ENCODE peak calls at places on chromosomes 5 and 9, in five cellular contexts. One of them, this sample, is unnamed.

GRCh38 chr5:119631660-119632059 is 2.3 kb downstream of the FAM170A start:
- DNase-seq in MM.1S: no peak
- DNase-seq in stomach: no peak
- DNase-seq in sigmoid colon: no peak
- DNase-seq in pancreas: no peak
- DNase-seq in this sample: no peak

GRCh38 chr5:153543288-153543687 is 52.8 kb downstream of the GRIA1 start:
- DNase-seq in MM.1S: peak
- DNase-seq in stomach: no peak
- DNase-seq in sigmoid colon: no peak
- DNase-seq in pancreas: no peak
- DNase-seq in this sample: no peak

GRCh38 chr5:58314356-58315045 is 145.4 kb downstream of the PLK2 start:
- DNase-seq in MM.1S: no peak
- DNase-seq in stomach: no peak
- DNase-seq in sigmoid colon: no peak
- DNase-seq in pancreas: no peak
- DNase-seq in this sample: no peak

GRCh38 chr9:108615152-108615551 is 240.6 kb downstream of the ACTL7B start:
- DNase-seq in MM.1S: no peak
- DNase-seq in stomach: no peak
- DNase-seq in sigmoid colon: no peak
- DNase-seq in pancreas: no peak
- DNase-seq in this sample: no peak

GRCh38 chr5:135887881-135888614 is 7.6 kb downstream of the IL9 start:
- DNase-seq in MM.1S: no peak
- DNase-seq in stomach: no peak
- DNase-seq in sigmoid colon: no peak
- DNase-seq in pancreas: no peak
- DNase-seq in this sample: no peak

GRCh38 chr9:98159301-98159700 is 33.1 kb downstream of the CORO2A start:
- DNase-seq in MM.1S: no peak
- DNase-seq in stomach: no peak
- DNase-seq in sigmoid colon: peak
- DNase-seq in pancreas: no peak
- DNase-seq in this sample: no peak

GRCh38 chr5:34653708-34654107 is 2.4 kb upstream of the RAI14 start:
- DNase-seq in MM.1S: no peak
- DNase-seq in stomach: no peak
- DNase-seq in sigmoid colon: no peak
- DNase-seq in pancreas: no peak
- DNase-seq in this sample: no peak

GRCh38 chr5:129905467-129906176 is 1.4 kb downstream of the CHSY3 start:
- DNase-seq in MM.1S: no peak
- DNase-seq in stomach: no peak
- DNase-seq in sigmoid colon: peak
- DNase-seq in pancreas: no peak
- DNase-seq in this sample: peak

GRCh38 chr9:137236238-137236935 is 4.7 kb upstream of the TUBB4B start:
- DNase-seq in MM.1S: peak
- DNase-seq in stomach: peak
- DNase-seq in sigmoid colon: peak
- DNase-seq in pancreas: peak
- DNase-seq in this sample: peak

GRCh38 chr9:15352301-15352700 is 45.3 kb upstream of the TTC39B start:
- DNase-seq in MM.1S: no peak
- DNase-seq in stomach: no peak
- DNase-seq in sigmoid colon: no peak
- DNase-seq in pancreas: no peak
- DNase-seq in this sample: no peak

GRCh38 chr5:127111112-127111511 is 37.8 kb upstream of the C5orf63 start:
- DNase-seq in MM.1S: no peak
- DNase-seq in stomach: no peak
- DNase-seq in sigmoid colon: no peak
- DNase-seq in pancreas: no peak
- DNase-seq in this sample: no peak

GRCh38 chr9:124553738-124554137 is 46.5 kb upstream of the NR5A1 start:
- DNase-seq in MM.1S: no peak
- DNase-seq in stomach: no peak
- DNase-seq in sigmoid colon: no peak
- DNase-seq in pancreas: no peak
- DNase-seq in this sample: no peak

GRCh38 chr5:172065431-172066065 is 59.1 kb upstream of the FBXW11 start:
- DNase-seq in MM.1S: no peak
- DNase-seq in stomach: no peak
- DNase-seq in sigmoid colon: no peak
- DNase-seq in pancreas: no peak
- DNase-seq in this sample: no peak

GRCh38 chr5:177049285-177049684 is 26.8 kb downstream of the ZNF346 start:
- DNase-seq in MM.1S: no peak
- DNase-seq in stomach: no peak
- DNase-seq in sigmoid colon: no peak
- DNase-seq in pancreas: no peak
- DNase-seq in this sample: no peak

GRCh38 chr9:97627624-97628023 is 5.5 kb downstream of the TSTD2 start:
- DNase-seq in MM.1S: peak
- DNase-seq in stomach: no peak
- DNase-seq in sigmoid colon: no peak
- DNase-seq in pancreas: no peak
- DNase-seq in this sample: no peak

GRCh38 chr9:121852646-121853616 is 201.5 kb downstream of the DAB2IP start:
- DNase-seq in MM.1S: no peak
- DNase-seq in stomach: no peak
- DNase-seq in sigmoid colon: peak
- DNase-seq in pancreas: no peak
- DNase-seq in this sample: no peak

GRCh38 chr5:148939676-148940075 is 113.3 kb downstream of the ADRB2 start:
- DNase-seq in MM.1S: no peak
- DNase-seq in stomach: no peak
- DNase-seq in sigmoid colon: no peak
- DNase-seq in pancreas: no peak
- DNase-seq in this sample: no peak

GRCh38 chr5:127699416-127699815 is 3.8 kb upstream of the CCDC192 start:
- DNase-seq in MM.1S: no peak
- DNase-seq in stomach: no peak
- DNase-seq in sigmoid colon: no peak
- DNase-seq in pancreas: no peak
- DNase-seq in this sample: no peak

GRCh38 chr5:119554597-119554996 is 74.8 kb upstream of the FAM170A start:
- DNase-seq in MM.1S: no peak
- DNase-seq in stomach: no peak
- DNase-seq in sigmoid colon: no peak
- DNase-seq in pancreas: no peak
- DNase-seq in this sample: no peak

GRCh38 chr9:120405860-120406259 is 174.1 kb downstream of the CDK5RAP2 start:
- DNase-seq in MM.1S: no peak
- DNase-seq in stomach: no peak
- DNase-seq in sigmoid colon: no peak
- DNase-seq in pancreas: no peak
- DNase-seq in this sample: no peak

GRCh38 chr9:120399940-120400339 is 180.0 kb downstream of the CDK5RAP2 start:
- DNase-seq in MM.1S: no peak
- DNase-seq in stomach: no peak
- DNase-seq in sigmoid colon: no peak
- DNase-seq in pancreas: no peak
- DNase-seq in this sample: no peak

GRCh38 chr9:120405134-120405533 is 174.8 kb downstream of the CDK5RAP2 start:
- DNase-seq in MM.1S: no peak
- DNase-seq in stomach: no peak
- DNase-seq in sigmoid colon: no peak
- DNase-seq in pancreas: no peak
- DNase-seq in this sample: no peak

GRCh38 chr9:120402741-120403542 is 177.0 kb downstream of the CDK5RAP2 start:
- DNase-seq in MM.1S: no peak
- DNase-seq in stomach: no peak
- DNase-seq in sigmoid colon: peak
- DNase-seq in pancreas: no peak
- DNase-seq in this sample: no peak

DNA sequence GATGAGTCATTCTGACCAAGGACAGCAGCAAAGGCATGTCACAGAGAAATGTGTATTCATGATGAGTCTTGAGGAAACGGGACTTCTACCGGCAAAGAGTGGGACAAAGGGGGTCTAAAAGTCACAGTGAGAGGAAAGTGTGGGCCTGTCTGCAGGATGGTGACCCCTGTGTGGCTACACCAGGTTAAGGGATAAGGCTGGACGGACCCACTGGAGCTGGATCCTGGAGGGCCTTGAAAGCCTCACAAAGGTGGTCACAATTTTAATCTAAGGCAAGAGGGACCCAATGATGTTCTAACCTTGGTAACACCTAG is 176.5 kb downstream of the CDK5RAP2 start:
- DNase-seq in MM.1S: no peak
- DNase-seq in stomach: no peak
- DNase-seq in sigmoid colon: peak
- DNase-seq in pancreas: no peak
- DNase-seq in this sample: no peak
- H3K27ac ChIP-seq in MM.1S: no peak
- H3K27ac ChIP-seq in stomach: no peak
- H3K27ac ChIP-seq in sigmoid colon: no peak
- H3K27ac ChIP-seq in pancreas: no peak
- H3K27ac ChIP-seq in this sample: peak

GRCh38 chr5:141716009-141716408 is 34.0 kb upstream of the ARAP3 start:
- DNase-seq in MM.1S: no peak
- DNase-seq in stomach: no peak
- DNase-seq in sigmoid colon: no peak
- DNase-seq in pancreas: no peak
- DNase-seq in this sample: no peak
- H3K27ac ChIP-seq in MM.1S: no peak
- H3K27ac ChIP-seq in stomach: no peak
- H3K27ac ChIP-seq in sigmoid colon: no peak
- H3K27ac ChIP-seq in pancreas: no peak
- H3K27ac ChIP-seq in this sample: no peak

GRCh38 chr9:694499-695154 is 146.9 kb upstream of the DMRT1 start:
- DNase-seq in MM.1S: no peak
- DNase-seq in stomach: no peak
- DNase-seq in sigmoid colon: no peak
- DNase-seq in pancreas: no peak
- DNase-seq in this sample: no peak
- H3K27ac ChIP-seq in MM.1S: no peak
- H3K27ac ChIP-seq in stomach: peak
- H3K27ac ChIP-seq in sigmoid colon: peak
- H3K27ac ChIP-seq in pancreas: peak
- H3K27ac ChIP-seq in this sample: peak

DNA sequence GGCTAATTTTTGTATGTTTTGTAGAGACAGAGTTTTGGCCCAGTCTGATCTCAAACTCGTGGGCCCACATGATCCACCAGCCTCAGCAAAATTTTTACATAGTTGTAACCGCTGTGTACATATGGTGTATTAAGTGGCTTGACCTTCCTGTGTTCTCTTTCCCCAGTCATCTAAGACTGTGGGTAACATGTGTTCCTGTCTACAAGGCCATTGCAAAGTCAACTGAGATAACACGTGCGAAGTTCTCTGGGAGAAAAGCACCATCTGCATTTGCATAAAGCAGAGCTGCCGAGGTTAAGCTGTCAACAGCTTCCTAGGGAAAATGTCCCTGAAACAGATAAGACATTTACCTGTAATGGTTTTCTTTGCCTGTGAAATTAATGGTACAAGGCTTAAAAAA is 273.7 kb downstream of the FANCC start:
- DNase-seq in MM.1S: no peak
- DNase-seq in stomach: no peak
- DNase-seq in sigmoid colon: no peak
- DNase-seq in pancreas: no peak
- DNase-seq in this sample: no peak
- H3K27ac ChIP-seq in MM.1S: no peak
- H3K27ac ChIP-seq in stomach: peak
- H3K27ac ChIP-seq in sigmoid colon: peak
- H3K27ac ChIP-seq in pancreas: peak
- H3K27ac ChIP-seq in this sample: no peak

This sample was measured in lower lobe of right lung.